ENCODE peak calls at places on chromosomes 6 and 20, in seven cellular contexts. Z, X, P, G, F, M and I are unnamed samples.

GRCh38 chr6:10425973-10426780 is 11.3 kb upstream of the TFAP2A start:
- DNase-seq in Z (peak; percentile 44), X (no peak), P (no peak), G (no peak), F (no peak), M (no peak), I (peak; percentile 83)

GRCh38 chr6:36788768-36789167 is 50.5 kb downstream of the CPNE5 start:
- DNase-seq in Z (no peak), X (no peak), P (no peak), G (no peak), F (peak; percentile 10), M (no peak), I (peak; percentile 60)

GRCh38 chr6:111987295-111987694 is 66.6 kb upstream of the CCN6 start:
- DNase-seq in Z (peak; percentile 79), X (no peak), P (no peak), G (peak; percentile 54), F (no peak), M (no peak), I (peak; percentile 56)

GRCh38 chr6:2477723-2478122 is 232.3 kb upstream of the GMDS start:
- DNase-seq in Z (peak; percentile 25), X (no peak), P (no peak), G (peak; percentile 31), F (no peak), M (no peak), I (no peak)

GRCh38 chr6:131383421-131384411 is 189.3 kb upstream of the ARG1 start:
- DNase-seq in Z (peak; percentile 72), X (no peak), P (no peak), G (no peak), F (no peak), M (no peak), I (no peak)

GRCh38 chr6:90663873-90664272 is 77.0 kb upstream of the MAP3K7 start:
- DNase-seq in Z (no peak), X (no peak), P (no peak), G (no peak), F (no peak), M (no peak), I (no peak)

GRCh38 chr20:63696628-63697356 is at the start of gene TNFRSF6B:
- DNase-seq in Z (no peak), X (no peak), P (peak; percentile 65), G (no peak), F (no peak), M (no peak), I (no peak)

GRCh38 chr6:32885698-32886286 is 31.8 kb downstream of the PSMB9 start:
- DNase-seq in Z (peak; percentile 73), X (no peak), P (no peak), G (no peak), F (peak; percentile 88), M (no peak), I (peak; percentile 84)

GRCh38 chr6:106518748-106519147 is 110.5 kb downstream of the RTN4IP1 start:
- DNase-seq in Z (peak; percentile 38), X (no peak), P (no peak), G (no peak), F (no peak), M (no peak), I (no peak)

GRCh38 chr6:106517699-106518098 is 111.6 kb downstream of the RTN4IP1 start:
- DNase-seq in Z (no peak), X (no peak), P (no peak), G (no peak), F (no peak), M (no peak), I (no peak)

GRCh38 chr6:106513813-106514212 is 115.5 kb downstream of the RTN4IP1 start:
- DNase-seq in Z (peak; percentile 62), X (no peak), P (no peak), G (no peak), F (peak; percentile 42), M (no peak), I (peak; percentile 56)

GRCh38 chr6:106514281-106514885 is 114.9 kb downstream of the RTN4IP1 start:
- DNase-seq in Z (no peak), X (no peak), P (no peak), G (no peak), F (no peak), M (no peak), I (no peak)

DNA sequence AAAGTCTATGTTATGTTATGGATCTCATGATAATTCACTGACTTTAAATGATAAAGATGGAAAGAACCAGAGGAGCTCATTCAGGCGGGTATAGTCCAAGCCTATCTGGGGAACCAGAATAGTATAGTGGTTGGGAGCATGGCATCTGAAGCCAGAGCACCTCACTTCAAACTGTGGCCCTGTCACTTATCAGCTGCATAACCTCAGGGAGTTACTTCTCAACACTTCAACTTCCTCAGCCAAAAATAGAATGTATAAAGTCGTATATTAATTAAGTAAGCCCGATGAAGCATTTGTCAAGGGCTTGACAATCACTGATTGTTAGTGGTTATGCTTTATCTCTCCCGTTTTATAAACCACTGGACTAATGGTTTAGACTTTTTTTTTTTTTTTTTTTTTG is 112.7 kb downstream of the RTN4IP1 start:
- DNase-seq in Z (no peak), X (no peak), P (no peak), G (no peak), F (no peak), M (no peak), I (no peak)
- H3K4me3 ChIP-seq in Z (no peak overlapping the region), X (no peak overlapping the region), P (no peak overlapping the region), G (no peak overlapping the region), F (no peak overlapping the region), M (no peak overlapping the region), I (no peak overlapping the region)

DNA sequence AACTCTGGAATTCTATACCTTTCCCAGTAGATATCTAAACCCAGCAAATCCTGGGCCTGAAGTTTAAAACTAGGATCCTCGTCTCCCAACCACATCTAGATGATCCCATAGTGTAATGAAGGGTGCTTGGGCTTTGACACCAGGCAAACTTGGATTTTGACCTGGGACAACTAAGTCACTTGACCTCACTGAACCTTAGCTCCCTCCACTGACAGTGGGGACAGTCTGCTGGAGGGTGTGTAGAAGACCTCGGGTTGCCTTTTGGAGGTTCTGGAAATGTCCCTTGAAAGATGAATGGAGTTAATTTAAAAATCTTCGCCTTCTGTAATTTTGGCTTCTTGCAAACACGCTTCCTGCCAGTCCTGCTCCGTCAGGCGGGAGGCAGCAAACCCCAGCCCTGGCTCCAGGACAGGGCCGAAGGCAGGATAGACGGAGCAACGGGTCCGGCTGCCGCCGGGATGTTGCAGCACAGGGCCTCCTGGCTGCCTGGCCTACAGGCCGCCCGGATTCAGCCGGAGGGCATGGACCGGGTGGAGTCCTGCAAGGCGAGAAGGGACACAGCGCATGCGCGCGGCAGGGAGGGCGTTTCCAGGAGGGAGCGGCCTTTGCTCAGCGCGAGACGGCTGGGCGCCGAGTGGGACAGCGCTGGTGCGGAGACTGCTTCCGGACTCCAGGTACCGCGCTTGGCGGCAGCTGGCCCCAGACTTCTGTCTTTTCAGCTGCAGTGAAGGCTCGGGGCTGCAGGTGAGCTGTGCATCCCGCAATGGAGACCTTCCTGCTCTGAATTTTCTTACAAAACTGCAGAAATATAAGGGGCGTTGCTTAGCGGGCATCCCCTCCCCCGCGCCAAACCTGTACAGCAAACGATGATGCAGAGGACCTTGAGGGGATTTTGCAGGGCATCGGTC is at the start of gene TMEM14A:
- DNase-seq in Z (peak; percentile 92), X (peak; percentile 90), P (peak; percentile 98), G (peak; percentile 91), F (peak; percentile 91), M (peak; percentile 98), I (peak; percentile 93)
- TF ChIP-seq CTCF in Z (peak; percentile 12), X (no peak), P (no peak), G (peak; percentile 38), F (no peak), M (no peak), I (no peak)

DNA sequence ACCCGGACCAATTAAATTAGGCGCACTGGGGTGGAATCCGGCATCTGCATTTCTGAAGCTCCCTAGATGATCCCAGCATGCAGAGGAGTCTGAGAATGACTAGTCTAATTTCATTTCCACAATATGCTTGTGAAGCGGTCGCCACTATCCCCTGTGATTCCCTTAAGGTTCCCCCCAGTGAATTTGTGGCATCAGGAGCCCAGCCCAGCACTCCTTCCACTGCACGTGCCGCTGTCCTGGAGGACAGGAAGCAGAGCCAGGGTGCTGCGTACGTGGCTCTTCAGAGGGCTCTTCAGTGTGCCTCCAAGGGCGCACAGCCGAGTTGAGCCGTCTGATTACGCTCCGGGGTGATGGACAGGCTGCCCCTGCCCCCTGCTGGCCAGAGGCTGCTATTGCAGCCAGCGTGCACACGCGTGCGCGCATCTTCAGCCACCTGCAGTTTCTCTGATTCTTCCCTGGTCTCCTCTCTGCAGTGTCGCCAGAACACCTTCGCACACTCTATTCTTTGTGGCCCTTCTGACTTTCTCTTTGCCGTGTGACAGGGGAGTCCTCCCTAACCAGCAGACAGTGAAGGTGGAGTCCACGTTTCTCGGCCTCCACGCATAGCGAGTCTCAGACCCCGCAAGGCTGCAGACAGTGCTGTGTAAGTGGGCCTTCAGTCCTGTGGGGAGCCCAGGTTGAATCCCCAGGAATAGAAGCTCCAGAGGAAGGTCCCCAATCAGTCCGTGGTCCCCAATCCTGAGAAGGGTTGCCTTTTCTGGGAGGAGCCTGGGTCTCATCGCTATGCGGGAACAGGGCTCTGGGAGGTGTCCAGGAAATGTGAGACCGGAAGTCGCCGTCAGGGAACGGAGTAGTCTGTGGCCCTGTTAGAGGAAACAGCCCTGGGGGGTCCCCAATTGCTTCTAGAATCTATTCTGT is 16.5 kb upstream of the NCR2 start:
- DNase-seq in Z (peak; percentile 70), X (peak; percentile 75), P (peak; percentile 94), G (peak; percentile 67), F (peak; percentile 80), M (no peak), I (peak; percentile 65)
- H3K4me3 ChIP-seq in Z (peak overlapping the region; percentile 40), X (no peak overlapping the region), P (peak overlapping the region; percentile 30), G (peak overlapping the region; percentile 12), F (no peak overlapping the region), M (peak overlapping the region; percentile 24), I (peak overlapping the region; percentile 33)

DNA sequence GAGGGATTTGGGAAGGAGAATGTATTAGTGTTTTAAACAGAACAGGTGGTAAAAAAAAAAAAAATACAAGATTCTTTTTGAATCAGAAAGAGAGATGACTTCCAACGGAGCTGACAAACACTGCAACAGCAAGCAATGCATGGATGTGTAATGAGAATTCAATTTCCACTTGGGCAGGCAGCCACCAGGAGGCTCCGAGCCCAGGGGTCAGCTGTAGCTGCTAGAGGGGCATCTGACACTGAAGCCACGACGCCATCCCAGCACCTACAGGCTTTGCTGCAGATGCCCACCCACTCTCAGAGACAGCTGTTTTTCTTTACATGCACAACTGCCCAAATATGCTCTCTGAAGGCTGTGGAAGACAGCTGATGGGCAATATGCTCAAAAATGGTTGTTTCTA is 75.4 kb downstream of the ELOVL5 start:
- DNase-seq in Z (no peak), X (no peak), P (no peak), G (no peak), F (no peak), M (no peak), I (no peak)
- TF ChIP-seq CTCF in Z (no peak), X (no peak), P (no peak), G (no peak), F (no peak), M (no peak), I (no peak)

GRCh38 chr20:50510706-50511401 is 671 bp downstream of the PTPN1 start:
- DNase-seq in Z (no peak), X (no peak), P (peak; percentile 73), G (no peak), F (no peak), M (no peak), I (no peak)

GRCh38 chr20:50513169-50514034 is 3.2 kb downstream of the PTPN1 start:
- DNase-seq in Z (peak; percentile 47), X (no peak), P (no peak), G (no peak), F (peak; percentile 70), M (no peak), I (peak; percentile 57)

GRCh38 chr20:50514035-50514337 is 3.8 kb downstream of the PTPN1 start:
- DNase-seq in Z (no peak), X (no peak), P (no peak), G (no peak), F (no peak), M (no peak), I (no peak)

GRCh38 chr20:50509923-50510705 is at the start of gene PTPN1:
- DNase-seq in Z (peak; percentile 98), X (peak; percentile 99), P (peak; percentile 99), G (peak; percentile 98), F (peak; percentile 99), M (peak; percentile 99), I (peak; percentile 100)

GRCh38 chr20:50512323-50512722 is 2.1 kb downstream of the PTPN1 start:
- DNase-seq in Z (no peak), X (no peak), P (no peak), G (no peak), F (no peak), M (no peak), I (no peak)
- H3K4me3 ChIP-seq in Z (peak overlapping the region; percentile 21), X (peak overlapping the region; percentile 97), P (peak overlapping the region; percentile 75), G (peak overlapping the region; percentile 100), F (peak overlapping the region; percentile 75), M (peak overlapping the region; percentile 97), I (peak overlapping the region; percentile 97)